ENCODE peak calls at places on chromosomes 4 and X, in five cellular contexts. One of them, this sample, is unnamed.

GRCh38 chrX:150051096-150051495 is 112.8 kb upstream of the EOLA2 start:
- DNase-seq in NCI-H774: no peak
- DNase-seq in NCI-H2081: no peak
- DNase-seq in Panc1: no peak
- DNase-seq in activated gamma-delta T cell treated with Interleukin-2 at 50 U/mL for 16 hours: no peak
- DNase-seq in this sample: no peak

GRCh38 chrX:52867610-52868348 is at the start of gene XAGE3:
- DNase-seq in NCI-H774: no peak
- DNase-seq in NCI-H2081: no peak
- DNase-seq in Panc1: no peak
- DNase-seq in activated gamma-delta T cell treated with Interleukin-2 at 50 U/mL for 16 hours: no peak
- DNase-seq in this sample: no peak

GRCh38 chr4:184506527-184507121 is 32.3 kb upstream of the IRF2 start:
- DNase-seq in NCI-H774: no peak
- DNase-seq in NCI-H2081: no peak
- DNase-seq in Panc1: no peak
- DNase-seq in activated gamma-delta T cell treated with Interleukin-2 at 50 U/mL for 16 hours: no peak
- DNase-seq in this sample: no peak

GRCh38 chr4:152815078-152815477 is 35.3 kb downstream of the ARFIP1 start:
- DNase-seq in NCI-H774: no peak
- DNase-seq in NCI-H2081: no peak
- DNase-seq in Panc1: no peak
- DNase-seq in activated gamma-delta T cell treated with Interleukin-2 at 50 U/mL for 16 hours: no peak
- DNase-seq in this sample: no peak

GRCh38 chrX:35115205-35115604 is 172.6 kb downstream of the FAM47B start:
- DNase-seq in NCI-H774: no peak
- DNase-seq in NCI-H2081: no peak
- DNase-seq in Panc1: no peak
- DNase-seq in activated gamma-delta T cell treated with Interleukin-2 at 50 U/mL for 16 hours: no peak
- DNase-seq in this sample: no peak

GRCh38 chr4:142404191-142404611 is 441.9 kb downstream of the INPP4B start:
- DNase-seq in NCI-H774: no peak
- DNase-seq in NCI-H2081: no peak
- DNase-seq in Panc1: no peak
- DNase-seq in activated gamma-delta T cell treated with Interleukin-2 at 50 U/mL for 16 hours: no peak
- DNase-seq in this sample: peak

GRCh38 chrX:149286940-149287349 is 218.2 kb downstream of the IDS start:
- DNase-seq in NCI-H774: peak
- DNase-seq in NCI-H2081: peak
- DNase-seq in Panc1: peak
- DNase-seq in activated gamma-delta T cell treated with Interleukin-2 at 50 U/mL for 16 hours: peak
- DNase-seq in this sample: peak

GRCh38 chr4:156578713-156579112 is 392.9 kb downstream of the PDGFC start:
- DNase-seq in NCI-H774: no peak
- DNase-seq in NCI-H2081: no peak
- DNase-seq in Panc1: no peak
- DNase-seq in activated gamma-delta T cell treated with Interleukin-2 at 50 U/mL for 16 hours: no peak
- DNase-seq in this sample: no peak

GRCh38 chr4:83751336-83751949 is 215.5 kb downstream of the GPAT3 start:
- DNase-seq in NCI-H774: no peak
- DNase-seq in NCI-H2081: no peak
- DNase-seq in Panc1: no peak
- DNase-seq in activated gamma-delta T cell treated with Interleukin-2 at 50 U/mL for 16 hours: no peak
- DNase-seq in this sample: peak

GRCh38 chr4:8262637-8263322 is 6.8 kb upstream of the HTRA3 start:
- DNase-seq in NCI-H774: no peak
- DNase-seq in NCI-H2081: no peak
- DNase-seq in Panc1: no peak
- DNase-seq in activated gamma-delta T cell treated with Interleukin-2 at 50 U/mL for 16 hours: no peak
- DNase-seq in this sample: no peak

GRCh38 chr4:46503739-46504138 is 113.8 kb upstream of the GABRA2 start:
- DNase-seq in NCI-H774: no peak
- DNase-seq in NCI-H2081: no peak
- DNase-seq in Panc1: no peak
- DNase-seq in activated gamma-delta T cell treated with Interleukin-2 at 50 U/mL for 16 hours: no peak
- DNase-seq in this sample: no peak

GRCh38 chrX:17768997-17769396 is 31.7 kb downstream of the SCML1 start:
- DNase-seq in NCI-H774: no peak
- DNase-seq in NCI-H2081: no peak
- DNase-seq in Panc1: no peak
- DNase-seq in activated gamma-delta T cell treated with Interleukin-2 at 50 U/mL for 16 hours: no peak
- DNase-seq in this sample: no peak

GRCh38 chr4:153533387-153533786 is 67.2 kb downstream of the TMEM131L start:
- DNase-seq in NCI-H774: no peak
- DNase-seq in NCI-H2081: no peak
- DNase-seq in Panc1: no peak
- DNase-seq in activated gamma-delta T cell treated with Interleukin-2 at 50 U/mL for 16 hours: no peak
- DNase-seq in this sample: no peak

GRCh38 chr4:174697164-174697563 is 131.9 kb downstream of the GLRA3 start:
- DNase-seq in NCI-H774: no peak
- DNase-seq in NCI-H2081: no peak
- DNase-seq in Panc1: no peak
- DNase-seq in activated gamma-delta T cell treated with Interleukin-2 at 50 U/mL for 16 hours: no peak
- DNase-seq in this sample: no peak

GRCh38 chr4:161577604-161578301 is 586.0 kb downstream of the FSTL5 start:
- DNase-seq in NCI-H774: no peak
- DNase-seq in NCI-H2081: no peak
- DNase-seq in Panc1: no peak
- DNase-seq in activated gamma-delta T cell treated with Interleukin-2 at 50 U/mL for 16 hours: no peak
- DNase-seq in this sample: no peak

GRCh38 chr4:163395055-163395454 is 51.4 kb downstream of the NPY5R start:
- DNase-seq in NCI-H774: no peak
- DNase-seq in NCI-H2081: no peak
- DNase-seq in Panc1: no peak
- DNase-seq in activated gamma-delta T cell treated with Interleukin-2 at 50 U/mL for 16 hours: no peak
- DNase-seq in this sample: no peak

GRCh38 chr4:185811509-185812364 is at the start of gene SORBS2:
- DNase-seq in NCI-H774: peak
- DNase-seq in NCI-H2081: peak
- DNase-seq in Panc1: no peak
- DNase-seq in activated gamma-delta T cell treated with Interleukin-2 at 50 U/mL for 16 hours: no peak
- DNase-seq in this sample: no peak

GRCh38 chr4:105978684-105979296 is 83.5 kb downstream of the NPNT start:
- DNase-seq in NCI-H774: no peak
- DNase-seq in NCI-H2081: no peak
- DNase-seq in Panc1: no peak
- DNase-seq in activated gamma-delta T cell treated with Interleukin-2 at 50 U/mL for 16 hours: no peak
- DNase-seq in this sample: no peak

GRCh38 chr4:121898150-121898549 is 27.9 kb upstream of the BBS7 start:
- DNase-seq in NCI-H774: no peak
- DNase-seq in NCI-H2081: no peak
- DNase-seq in Panc1: no peak
- DNase-seq in activated gamma-delta T cell treated with Interleukin-2 at 50 U/mL for 16 hours: peak
- DNase-seq in this sample: peak

GRCh38 chr4:183145773-183146172 is 46.7 kb downstream of the WWC2 start:
- DNase-seq in NCI-H774: no peak
- DNase-seq in NCI-H2081: no peak
- DNase-seq in Panc1: no peak
- DNase-seq in activated gamma-delta T cell treated with Interleukin-2 at 50 U/mL for 16 hours: no peak
- DNase-seq in this sample: no peak